ENCODE peak calls at places on chromosomes 13 and 19, in ten cellular contexts. One of them, this sample, is unnamed.

GRCh38 chr13:114109646-114110045 is 22.8 kb downstream of the RASA3 start:
- DNase-seq in heart right ventricle: no peak
- DNase-seq in fibroblast of pulmonary artery: no peak
- DNase-seq in kidney epithelial cell: no peak
- DNase-seq in ovary: peak; percentile 34
- DNase-seq in right lobe of liver: peak; percentile 28
- DNase-seq in stomach: no peak
- DNase-seq in astrocyte of the spinal cord: no peak
- DNase-seq in fibroblast of lung: no peak
- DNase-seq in A549: no peak
- DNase-seq in this sample: peak; percentile 55

GRCh38 chr19:9187191-9187590 is 8.4 kb downstream of the OR7D2 start:
- DNase-seq in ovary: no peak
- DNase-seq in kidney epithelial cell: no peak
- DNase-seq in right lobe of liver: no peak
- DNase-seq in stomach: no peak
- DNase-seq in fibroblast of pulmonary artery: no peak
- DNase-seq in astrocyte of the spinal cord: no peak
- DNase-seq in fibroblast of lung: no peak
- DNase-seq in A549: no peak
- DNase-seq in heart right ventricle: no peak
- DNase-seq in this sample: no peak

GRCh38 chr19:16327911-16328823 is 3.5 kb downstream of the KLF2 start:
- DNase-seq in A549: peak; percentile 32
- DNase-seq in right lobe of liver: peak; percentile 74
- DNase-seq in fibroblast of pulmonary artery: peak; percentile 94
- DNase-seq in astrocyte of the spinal cord: peak; percentile 38
- DNase-seq in ovary: peak; percentile 75
- DNase-seq in heart right ventricle: peak; percentile 78
- DNase-seq in fibroblast of lung: peak; percentile 41
- DNase-seq in stomach: peak; percentile 73
- DNase-seq in kidney epithelial cell: no peak
- DNase-seq in this sample: peak; percentile 98

GRCh38 chr13:71979616-71980015 is 112.6 kb upstream of the DACH1 start:
- DNase-seq in fibroblast of lung: peak; percentile 1
- DNase-seq in ovary: no peak
- DNase-seq in fibroblast of pulmonary artery: peak; percentile 8
- DNase-seq in right lobe of liver: no peak
- DNase-seq in kidney epithelial cell: no peak
- DNase-seq in astrocyte of the spinal cord: peak; percentile 5
- DNase-seq in heart right ventricle: no peak
- DNase-seq in stomach: no peak
- DNase-seq in A549: peak; percentile 1
- DNase-seq in this sample: no peak

GRCh38 chr19:33302175-33302973 is at the start of gene CEBPA:
- DNase-seq in kidney epithelial cell: no peak
- DNase-seq in ovary: peak; percentile 72
- DNase-seq in astrocyte of the spinal cord: peak; percentile 45
- DNase-seq in heart right ventricle: peak; percentile 69
- DNase-seq in fibroblast of pulmonary artery: peak; percentile 77
- DNase-seq in right lobe of liver: peak; percentile 89
- DNase-seq in stomach: peak; percentile 90
- DNase-seq in fibroblast of lung: peak; percentile 74
- DNase-seq in A549: peak; percentile 93
- DNase-seq in this sample: peak; percentile 78

GRCh38 chr13:34340534-34340933 is 522.6 kb downstream of the RFC3 start:
- DNase-seq in right lobe of liver: no peak
- DNase-seq in fibroblast of lung: peak; percentile 30
- DNase-seq in ovary: no peak
- DNase-seq in astrocyte of the spinal cord: no peak
- DNase-seq in stomach: peak; percentile 36
- DNase-seq in kidney epithelial cell: no peak
- DNase-seq in fibroblast of pulmonary artery: peak; percentile 57
- DNase-seq in A549: peak; percentile 69
- DNase-seq in heart right ventricle: no peak
- DNase-seq in this sample: peak; percentile 29

GRCh38 chr13:99075268-99076191 is 97.7 kb upstream of the DOCK9 start:
- DNase-seq in ovary: no peak
- DNase-seq in astrocyte of the spinal cord: no peak
- DNase-seq in fibroblast of lung: no peak
- DNase-seq in A549: no peak
- DNase-seq in stomach: no peak
- DNase-seq in right lobe of liver: no peak
- DNase-seq in fibroblast of pulmonary artery: no peak
- DNase-seq in heart right ventricle: no peak
- DNase-seq in kidney epithelial cell: no peak
- DNase-seq in this sample: no peak

GRCh38 chr19:55352040-55352439 is 2.5 kb downstream of the COX6B2 start:
- DNase-seq in A549: no peak
- DNase-seq in ovary: no peak
- DNase-seq in fibroblast of lung: no peak
- DNase-seq in astrocyte of the spinal cord: no peak
- DNase-seq in right lobe of liver: no peak
- DNase-seq in fibroblast of pulmonary artery: no peak
- DNase-seq in kidney epithelial cell: no peak
- DNase-seq in stomach: no peak
- DNase-seq in heart right ventricle: no peak
- DNase-seq in this sample: no peak

GRCh38 chr13:20192470-20193141 is at the start of gene GJB2:
- DNase-seq in astrocyte of the spinal cord: no peak
- DNase-seq in right lobe of liver: peak; percentile 57
- DNase-seq in fibroblast of lung: no peak
- DNase-seq in stomach: peak; percentile 48
- DNase-seq in fibroblast of pulmonary artery: no peak
- DNase-seq in heart right ventricle: no peak
- DNase-seq in A549: no peak
- DNase-seq in kidney epithelial cell: no peak
- DNase-seq in ovary: no peak
- DNase-seq in this sample: no peak

DNA sequence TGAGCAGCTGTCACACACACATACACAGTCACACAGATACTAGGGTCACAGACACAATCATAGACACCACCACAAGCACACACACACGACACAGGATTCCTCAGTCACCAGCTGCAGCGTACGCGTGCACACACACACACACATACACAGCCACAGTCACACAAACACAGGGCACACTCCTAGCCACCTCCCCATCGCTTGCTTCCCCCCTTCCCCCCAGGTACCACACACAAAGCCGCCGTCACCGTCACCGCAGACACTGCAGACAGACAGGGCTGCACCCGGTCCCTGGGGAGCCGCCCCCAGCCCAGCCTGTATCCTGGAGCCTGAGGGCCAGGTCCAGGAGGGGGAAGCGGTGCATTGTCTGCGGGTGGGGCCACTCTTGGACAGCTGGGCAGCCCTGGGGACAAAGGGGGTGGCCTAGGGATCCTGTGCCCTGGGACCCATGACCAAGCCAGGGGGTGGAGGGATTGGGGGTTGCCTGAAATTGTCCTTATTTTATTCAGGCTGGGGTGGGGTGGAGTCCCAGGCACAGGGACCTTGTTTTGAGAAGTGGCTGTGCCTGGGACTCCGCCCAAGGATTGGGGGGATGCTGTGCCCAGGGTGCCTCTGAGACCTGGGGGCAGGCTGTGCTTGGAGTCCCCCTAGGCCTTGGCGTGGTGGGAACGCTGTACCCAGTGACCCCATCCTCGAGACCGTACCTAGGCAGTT is 957 bp downstream of the NUMBL start:
- DNase-seq in A549: no peak
- DNase-seq in astrocyte of the spinal cord: no peak
- DNase-seq in kidney epithelial cell: no peak
- DNase-seq in stomach: no peak
- DNase-seq in fibroblast of pulmonary artery: no peak
- DNase-seq in fibroblast of lung: peak; percentile 30
- DNase-seq in ovary: peak; percentile 65
- DNase-seq in right lobe of liver: no peak
- DNase-seq in heart right ventricle: peak; percentile 44
- DNase-seq in this sample: peak; percentile 28
- H3K4me3 ChIP-seq in A549: peak overlapping the region; percentile 73
- H3K4me3 ChIP-seq in astrocyte of the spinal cord: peak overlapping the region; percentile 95
- H3K4me3 ChIP-seq in kidney epithelial cell: peak overlapping the region; percentile 70
- H3K4me3 ChIP-seq in stomach: peak overlapping the region; percentile 74
- H3K4me3 ChIP-seq in fibroblast of pulmonary artery: peak overlapping the region; percentile 88
- H3K4me3 ChIP-seq in fibroblast of lung: peak overlapping the region; percentile 71
- H3K4me3 ChIP-seq in ovary: peak overlapping the region; percentile 61
- H3K4me3 ChIP-seq in right lobe of liver: peak overlapping the region; percentile 49
- H3K4me3 ChIP-seq in heart right ventricle: peak overlapping the region; percentile 82
- H3K4me3 ChIP-seq in this sample: peak overlapping the region; percentile 80

DNA sequence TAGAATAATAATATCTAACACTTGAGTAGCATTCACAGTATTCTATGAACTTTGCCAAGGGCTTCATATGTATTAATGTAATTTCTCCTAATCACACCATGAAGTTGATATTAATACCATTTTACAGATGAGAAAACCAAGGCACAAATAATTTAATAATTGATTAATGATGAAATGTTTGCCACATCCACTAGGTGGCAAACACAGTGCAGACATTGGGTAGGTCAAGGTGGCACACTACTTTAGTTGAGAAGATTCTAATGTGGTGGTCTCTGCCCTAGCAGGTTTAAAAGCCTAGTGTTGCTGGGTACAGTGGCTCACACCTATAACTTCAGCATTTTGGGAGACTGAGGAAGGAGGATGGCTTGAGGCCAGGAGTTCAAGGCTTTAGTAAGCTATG is 412.4 kb downstream of the SUCLA2 start:
- DNase-seq in fibroblast of lung: no peak
- DNase-seq in A549: no peak
- DNase-seq in right lobe of liver: no peak
- DNase-seq in heart right ventricle: no peak
- DNase-seq in stomach: no peak
- DNase-seq in kidney epithelial cell: no peak
- DNase-seq in astrocyte of the spinal cord: no peak
- DNase-seq in fibroblast of pulmonary artery: no peak
- DNase-seq in ovary: no peak
- DNase-seq in this sample: no peak
- TF ChIP-seq CTCF in fibroblast of lung: no peak
- TF ChIP-seq CTCF in A549: no peak
- TF ChIP-seq CTCF in right lobe of liver: peak; percentile 18
- TF ChIP-seq CTCF in heart right ventricle: no peak
- TF ChIP-seq CTCF in stomach: no peak
- TF ChIP-seq CTCF in kidney epithelial cell: no peak
- TF ChIP-seq CTCF in astrocyte of the spinal cord: peak; percentile 23
- TF ChIP-seq CTCF in fibroblast of pulmonary artery: peak; percentile 7
- TF ChIP-seq CTCF in ovary: no peak
- TF ChIP-seq CTCF in this sample: no peak

GRCh38 chr19:42249769-42250168 is 5.2 kb downstream of the ERF start:
- DNase-seq in right lobe of liver: no peak
- DNase-seq in kidney epithelial cell: no peak
- DNase-seq in heart right ventricle: no peak
- DNase-seq in fibroblast of lung: no peak
- DNase-seq in astrocyte of the spinal cord: no peak
- DNase-seq in stomach: no peak
- DNase-seq in ovary: no peak
- DNase-seq in fibroblast of pulmonary artery: no peak
- DNase-seq in A549: no peak
- DNase-seq in this sample: no peak

GRCh38 chr19:42251572-42251990 is 3.3 kb downstream of the ERF start:
- DNase-seq in ovary: peak; percentile 52
- DNase-seq in fibroblast of lung: no peak
- DNase-seq in astrocyte of the spinal cord: no peak
- DNase-seq in heart right ventricle: no peak
- DNase-seq in stomach: no peak
- DNase-seq in right lobe of liver: no peak
- DNase-seq in fibroblast of pulmonary artery: no peak
- DNase-seq in A549: peak; percentile 50
- DNase-seq in kidney epithelial cell: no peak
- DNase-seq in this sample: no peak

GRCh38 chr19:42250666-42251531 is 4.0 kb downstream of the ERF start:
- DNase-seq in ovary: peak; percentile 64
- DNase-seq in astrocyte of the spinal cord: peak; percentile 61
- DNase-seq in kidney epithelial cell: no peak
- DNase-seq in A549: no peak
- DNase-seq in heart right ventricle: no peak
- DNase-seq in stomach: no peak
- DNase-seq in fibroblast of lung: peak; percentile 67
- DNase-seq in fibroblast of pulmonary artery: peak; percentile 51
- DNase-seq in right lobe of liver: peak; percentile 39
- DNase-seq in this sample: peak; percentile 52

GRCh38 chr19:42249149-42249750 is 5.7 kb downstream of the ERF start:
- DNase-seq in ovary: peak; percentile 45
- DNase-seq in heart right ventricle: no peak
- DNase-seq in kidney epithelial cell: no peak
- DNase-seq in fibroblast of pulmonary artery: no peak
- DNase-seq in A549: no peak
- DNase-seq in stomach: no peak
- DNase-seq in fibroblast of lung: no peak
- DNase-seq in astrocyte of the spinal cord: no peak
- DNase-seq in right lobe of liver: no peak
- DNase-seq in this sample: no peak

GRCh38 chr19:42250249-42250665 is 4.7 kb downstream of the ERF start:
- DNase-seq in astrocyte of the spinal cord: no peak
- DNase-seq in stomach: no peak
- DNase-seq in heart right ventricle: peak; percentile 27
- DNase-seq in right lobe of liver: no peak
- DNase-seq in A549: no peak
- DNase-seq in kidney epithelial cell: no peak
- DNase-seq in fibroblast of lung: no peak
- DNase-seq in fibroblast of pulmonary artery: no peak
- DNase-seq in ovary: peak; percentile 47
- DNase-seq in this sample: no peak
- H3K4me3 ChIP-seq in astrocyte of the spinal cord: no peak overlapping the region
- H3K4me3 ChIP-seq in stomach: peak overlapping the region; percentile 93
- H3K4me3 ChIP-seq in heart right ventricle: no peak overlapping the region
- H3K4me3 ChIP-seq in right lobe of liver: no peak overlapping the region
- H3K4me3 ChIP-seq in A549: no peak overlapping the region
- H3K4me3 ChIP-seq in kidney epithelial cell: no peak overlapping the region
- H3K4me3 ChIP-seq in fibroblast of lung: peak overlapping the region; percentile 9
- H3K4me3 ChIP-seq in fibroblast of pulmonary artery: peak overlapping the region; percentile 42
- H3K4me3 ChIP-seq in ovary: no peak overlapping the region
- H3K4me3 ChIP-seq in this sample: no peak overlapping the region

GRCh38 chr13:48400820-48401219 is 12.1 kb downstream of the LPAR6 start:
- DNase-seq in kidney epithelial cell: no peak
- DNase-seq in A549: peak; percentile 47
- DNase-seq in stomach: no peak
- DNase-seq in right lobe of liver: no peak
- DNase-seq in heart right ventricle: no peak
- DNase-seq in ovary: no peak
- DNase-seq in fibroblast of pulmonary artery: peak; percentile 74
- DNase-seq in fibroblast of lung: peak; percentile 79
- DNase-seq in astrocyte of the spinal cord: peak; percentile 79
- DNase-seq in this sample: peak; percentile 68
- TF ChIP-seq CTCF in kidney epithelial cell: no peak
- TF ChIP-seq CTCF in A549: no peak
- TF ChIP-seq CTCF in stomach: no peak
- TF ChIP-seq CTCF in right lobe of liver: no peak
- TF ChIP-seq CTCF in heart right ventricle: peak; percentile 39
- TF ChIP-seq CTCF in ovary: no peak
- TF ChIP-seq CTCF in fibroblast of pulmonary artery: no peak
- TF ChIP-seq CTCF in fibroblast of lung: no peak
- TF ChIP-seq CTCF in astrocyte of the spinal cord: no peak
- TF ChIP-seq CTCF in this sample: no peak

This sample was measured in fibroblast of villous mesenchyme.